ENCODE peak calls at places on chromosomes 13 and 19, in seven cellular contexts. L, U, Q, Z, R, A and E are unnamed samples.

GRCh38 chr19:10617409-10618121 is 7.8 kb upstream of the SLC44A2 start:
- DNase-seq in L (peak; percentile 34), U (no peak), Q (no peak), Z (no peak), R (peak; percentile 58), A (no peak), E (no peak)

GRCh38 chr19:14502334-14503092 is 6.6 kb upstream of the GIPC1 start:
- DNase-seq in L (no peak), U (no peak), Q (no peak), Z (no peak), R (no peak), A (no peak), E (no peak)

GRCh38 chr13:94607056-94607455 is 5.4 kb downstream of the GPR180 start:
- DNase-seq in L (no peak), U (no peak), Q (no peak), Z (peak; percentile 60), R (no peak), A (no peak), E (no peak)

GRCh38 chr19:47112166-47112663 is 1.4 kb downstream of the ZC3H4 start:
- DNase-seq in L (peak; percentile 88), U (peak; percentile 85), Q (peak; percentile 94), Z (peak; percentile 100), R (peak; percentile 90), A (no peak), E (no peak)

GRCh38 chr13:26050568-26051230 is 1.1 kb downstream of the SHISA2 start:
- DNase-seq in L (no peak), U (peak; percentile 70), Q (no peak), Z (no peak), R (peak; percentile 45), A (no peak), E (no peak)

GRCh38 chr19:49932041-49932451 is 2.7 kb upstream of the NUP62 start:
- DNase-seq in L (no peak), U (no peak), Q (no peak), Z (no peak), R (no peak), A (no peak), E (no peak)

GRCh38 chr13:101065314-101065713 is 351.0 kb downstream of the NALCN start:
- DNase-seq in L (no peak), U (no peak), Q (no peak), Z (no peak), R (no peak), A (no peak), E (no peak)

GRCh38 chr19:33507021-33507956 is 14.3 kb downstream of the PEPD start:
- DNase-seq in L (no peak), U (no peak), Q (no peak), Z (no peak), R (no peak), A (no peak), E (no peak)

GRCh38 chr19:16889429-16889882 is 657 bp downstream of the F2RL3 start:
- DNase-seq in L (no peak), U (no peak), Q (no peak), Z (no peak), R (no peak), A (no peak), E (no peak)

GRCh38 chr19:45664575-45664974 is 3.4 kb upstream of the GIPR start:
- DNase-seq in L (no peak), U (no peak), Q (no peak), Z (no peak), R (no peak), A (no peak), E (no peak)

GRCh38 chr13:63954683-63955082 is 2539.0 kb upstream of the PCDH20 start:
- DNase-seq in L (no peak), U (no peak), Q (no peak), Z (no peak), R (no peak), A (no peak), E (no peak)

DNA sequence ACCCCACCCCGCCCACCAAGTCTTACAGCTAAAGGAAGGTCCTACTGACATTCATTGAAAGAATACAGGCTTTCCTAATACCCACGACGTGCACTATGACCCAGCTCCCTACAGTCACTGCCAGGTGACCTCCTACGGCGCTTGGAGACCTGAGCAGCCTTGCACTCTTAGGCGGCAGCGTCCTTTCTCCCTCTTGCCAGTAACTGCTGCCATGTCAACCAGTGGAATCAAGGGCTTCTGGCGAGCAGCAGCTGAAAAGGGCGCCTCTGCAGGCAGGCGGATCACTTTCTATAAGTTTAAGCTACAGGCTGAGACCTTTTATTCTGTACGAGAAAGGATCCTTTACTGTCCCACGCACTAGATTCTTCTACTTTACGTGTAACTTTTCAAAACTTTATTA is 2.0 kb downstream of the KCTD12 start:
- DNase-seq in L (peak; percentile 68), U (peak; percentile 73), Q (peak; percentile 68), Z (peak; percentile 30), R (peak; percentile 71), A (no peak), E (no peak)
- TF ChIP-seq CTCF in L (peak; percentile 49), U (peak; percentile 68), Q (no peak), Z (no peak), R (peak; percentile 53), A (no peak), E (peak; percentile 29)

GRCh38 chr13:40662866-40663265 is 3.6 kb downstream of the FOXO1 start:
- DNase-seq in L (no peak), U (peak; percentile 46), Q (no peak), Z (no peak), R (no peak), A (no peak), E (no peak)

GRCh38 chr13:40657961-40658360 is 8.5 kb downstream of the FOXO1 start:
- DNase-seq in L (no peak), U (no peak), Q (no peak), Z (no peak), R (no peak), A (no peak), E (no peak)

GRCh38 chr13:40660692-40661091 is 5.7 kb downstream of the FOXO1 start:
- DNase-seq in L (no peak), U (no peak), Q (no peak), Z (no peak), R (no peak), A (no peak), E (no peak)

GRCh38 chr13:40657307-40657706 is 9.1 kb downstream of the FOXO1 start:
- DNase-seq in L (no peak), U (no peak), Q (no peak), Z (no peak), R (no peak), A (no peak), E (no peak)

DNA sequence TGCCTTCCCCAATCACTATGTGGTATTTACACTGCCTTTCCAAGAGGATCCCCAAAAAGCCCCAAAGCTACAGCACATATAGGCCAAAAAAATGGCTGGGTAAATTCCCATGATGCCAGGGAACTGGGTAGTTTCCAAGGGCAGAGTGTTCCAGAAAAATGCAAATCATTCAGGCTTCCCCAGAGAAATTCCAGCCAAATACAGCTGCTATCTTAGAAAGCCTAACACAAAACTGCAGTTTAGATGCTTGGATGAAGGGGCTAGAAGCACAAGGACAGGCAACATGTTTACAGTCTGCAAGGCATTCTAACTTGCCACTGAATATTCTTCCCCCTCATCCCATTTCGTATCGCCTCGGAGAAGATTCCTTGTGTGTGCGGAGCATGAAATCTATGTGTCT is 6.2 kb downstream of the FOXO1 start:
- DNase-seq in L (no peak), U (no peak), Q (no peak), Z (no peak), R (no peak), A (no peak), E (no peak)
- H3K4me3 ChIP-seq in L (no peak overlapping the region), U (no peak overlapping the region), Q (no peak overlapping the region), Z (no peak overlapping the region), R (no peak overlapping the region), A (peak overlapping the region; percentile 2), E (no peak overlapping the region)

GRCh38 chr13:39505151-39505550 is 97.8 kb downstream of the LHFPL6 start:
- DNase-seq in L (no peak), U (no peak), Q (no peak), Z (no peak), R (no peak), A (no peak), E (no peak)

GRCh38 chr13:39503048-39503447 is 99.9 kb downstream of the LHFPL6 start:
- DNase-seq in L (no peak), U (no peak), Q (no peak), Z (no peak), R (no peak), A (no peak), E (no peak)

GRCh38 chr13:39498471-39499114 is 104.4 kb downstream of the LHFPL6 start:
- DNase-seq in L (no peak), U (no peak), Q (no peak), Z (no peak), R (no peak), A (no peak), E (no peak)

GRCh38 chr13:39499580-39499979 is 103.4 kb downstream of the LHFPL6 start:
- DNase-seq in L (no peak), U (no peak), Q (no peak), Z (no peak), R (no peak), A (no peak), E (no peak)

GRCh38 chr13:39501711-39502324 is 101.2 kb downstream of the LHFPL6 start:
- DNase-seq in L (no peak), U (peak; percentile 83), Q (peak; percentile 61), Z (no peak), R (peak; percentile 8), A (no peak), E (peak; percentile 68)
- TF ChIP-seq CTCF in L (no peak), U (no peak), Q (no peak), Z (no peak), R (no peak), A (no peak), E (no peak)

GRCh38 chr19:18225702-18226468 is at the start of gene PDE4C:
- DNase-seq in L (no peak), U (no peak), Q (no peak), Z (no peak), R (no peak), A (no peak), E (no peak)
- H3K4me3 ChIP-seq in L (no peak within 1 kb of the TSS), U (no peak within 1 kb of the TSS), Q (no peak within 1 kb of the TSS), Z (no peak within 1 kb of the TSS), R (no peak within 1 kb of the TSS), A (no peak within 1 kb of the TSS), E (no peak within 1 kb of the TSS)

DNA sequence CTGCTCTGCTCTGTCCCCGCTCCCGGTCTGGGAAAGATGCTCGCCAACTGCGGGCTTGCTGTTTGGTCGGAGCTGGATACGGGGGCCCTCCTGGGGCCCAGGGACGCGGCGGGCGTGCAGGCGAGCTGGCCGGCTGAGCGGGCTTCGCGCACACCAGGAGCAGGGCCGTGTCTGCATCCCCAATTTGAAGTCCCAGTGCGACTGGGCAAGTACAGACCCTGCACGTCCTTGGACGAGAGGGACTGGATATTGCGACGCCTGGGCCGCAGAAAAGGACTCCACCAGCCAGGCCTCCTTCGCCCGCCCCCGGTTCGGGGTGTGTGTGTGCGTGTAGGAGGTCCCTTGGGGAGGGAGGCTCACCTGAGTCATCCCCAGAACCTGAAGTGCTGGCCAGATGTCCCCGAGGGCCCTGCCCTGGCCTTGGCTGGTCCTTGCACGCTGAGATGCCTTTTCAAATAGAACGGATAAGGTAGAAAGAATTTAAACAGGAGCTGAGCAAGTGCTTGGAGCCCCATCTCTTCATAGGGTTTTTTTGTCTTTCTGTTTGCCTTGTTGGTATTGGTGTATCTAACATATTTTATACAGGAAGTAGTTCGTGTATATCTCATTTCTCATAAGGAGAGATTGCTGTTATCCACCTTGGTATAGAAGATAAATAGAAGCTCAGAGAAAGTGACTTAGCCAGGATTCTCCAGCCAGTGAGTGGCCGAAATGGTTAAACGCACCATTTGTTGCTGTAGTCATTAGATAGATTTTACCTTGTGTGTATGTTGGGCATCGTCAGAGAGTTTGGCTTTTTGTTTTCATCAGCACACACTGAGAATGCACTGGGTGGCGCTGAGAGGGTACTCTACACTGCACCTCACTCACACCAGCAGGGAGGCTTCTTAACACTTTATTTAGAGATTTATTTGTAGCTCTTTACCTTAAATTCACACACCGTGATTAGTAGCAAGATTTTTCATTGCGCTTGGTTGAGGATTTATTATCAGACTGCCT is 1.1 kb downstream of the NAXD start:
- DNase-seq in L (peak; percentile 54), U (no peak), Q (peak; percentile 48), Z (peak; percentile 62), R (peak; percentile 80), A (peak; percentile 38), E (no peak)
- TF ChIP-seq CTCF in L (no peak), U (peak; percentile 17), Q (no peak), Z (peak; percentile 9), R (peak; percentile 18), A (no peak), E (no peak)